ENCODE peak calls at places on chromosomes 2 and 18, in nine cellular contexts. One of them, this sample, is unnamed.
A peak's percentile ranks its signal among the peaks of the same experiment; 100 is the strongest.

GRCh38 chr2:170377469-170378207 is 199.7 kb downstream of the MYO3B start:
- DNase-seq in upper lobe of right lung: no peak
- DNase-seq in mammary epithelial cell: no peak
- DNase-seq in OCI-LY7: no peak
- DNase-seq in testis: no peak
- DNase-seq in brain microvascular endothelial cell: no peak
- DNase-seq in HL-60: no peak
- DNase-seq in choroid plexus epithelial cell: peak; percentile 24
- DNase-seq in GM06990: no peak
- DNase-seq in this sample: no peak

GRCh38 chr2:26672112-26672817 is 20.3 kb upstream of the KCNK3 start:
- DNase-seq in GM06990: no peak
- DNase-seq in testis: no peak
- DNase-seq in brain microvascular endothelial cell: no peak
- DNase-seq in mammary epithelial cell: no peak
- DNase-seq in upper lobe of right lung: peak; percentile 49
- DNase-seq in choroid plexus epithelial cell: no peak
- DNase-seq in HL-60: no peak
- DNase-seq in OCI-LY7: no peak
- DNase-seq in this sample: no peak

GRCh38 chr2:58701688-58702301 is 460.7 kb upstream of the FANCL start:
- DNase-seq in upper lobe of right lung: no peak
- DNase-seq in brain microvascular endothelial cell: no peak
- DNase-seq in HL-60: no peak
- DNase-seq in OCI-LY7: no peak
- DNase-seq in mammary epithelial cell: no peak
- DNase-seq in GM06990: peak; percentile 3
- DNase-seq in testis: no peak
- DNase-seq in choroid plexus epithelial cell: no peak
- DNase-seq in this sample: no peak

GRCh38 chr2:74481961-74482800 is 617 bp downstream of the CCDC142 start:
- DNase-seq in GM06990: peak; percentile 85
- DNase-seq in choroid plexus epithelial cell: no peak
- DNase-seq in testis: peak; percentile 36
- DNase-seq in mammary epithelial cell: peak; percentile 33
- DNase-seq in HL-60: peak; percentile 67
- DNase-seq in upper lobe of right lung: no peak
- DNase-seq in brain microvascular endothelial cell: no peak
- DNase-seq in OCI-LY7: peak; percentile 76
- DNase-seq in this sample: no peak

GRCh38 chr2:120983344-120983743 is 247.7 kb downstream of the GLI2 start:
- DNase-seq in GM06990: no peak
- DNase-seq in choroid plexus epithelial cell: peak; percentile 6
- DNase-seq in mammary epithelial cell: peak; percentile 6
- DNase-seq in brain microvascular endothelial cell: no peak
- DNase-seq in upper lobe of right lung: peak; percentile 59
- DNase-seq in HL-60: no peak
- DNase-seq in testis: no peak
- DNase-seq in OCI-LY7: no peak
- DNase-seq in this sample: no peak

GRCh38 chr18:25982961-25983360 is 107.5 kb downstream of the SS18 start:
- DNase-seq in mammary epithelial cell: no peak
- DNase-seq in GM06990: no peak
- DNase-seq in testis: no peak
- DNase-seq in brain microvascular endothelial cell: no peak
- DNase-seq in HL-60: no peak
- DNase-seq in choroid plexus epithelial cell: no peak
- DNase-seq in upper lobe of right lung: no peak
- DNase-seq in OCI-LY7: no peak
- DNase-seq in this sample: no peak

GRCh38 chr2:46018773-46019593 is 278.2 kb upstream of the EPAS1 start:
- DNase-seq in choroid plexus epithelial cell: no peak
- DNase-seq in HL-60: no peak
- DNase-seq in brain microvascular endothelial cell: no peak
- DNase-seq in testis: no peak
- DNase-seq in GM06990: no peak
- DNase-seq in upper lobe of right lung: no peak
- DNase-seq in OCI-LY7: no peak
- DNase-seq in mammary epithelial cell: no peak
- DNase-seq in this sample: no peak

GRCh38 chr2:72574886-72575285 is 250.9 kb downstream of the EXOC6B start:
- DNase-seq in choroid plexus epithelial cell: no peak
- DNase-seq in upper lobe of right lung: no peak
- DNase-seq in brain microvascular endothelial cell: no peak
- DNase-seq in mammary epithelial cell: no peak
- DNase-seq in OCI-LY7: no peak
- DNase-seq in GM06990: no peak
- DNase-seq in HL-60: no peak
- DNase-seq in testis: no peak
- DNase-seq in this sample: no peak

GRCh38 chr2:106956879-106957278 is 70.9 kb upstream of the ST6GAL2 start:
- DNase-seq in brain microvascular endothelial cell: peak; percentile 96
- DNase-seq in GM06990: no peak
- DNase-seq in HL-60: no peak
- DNase-seq in upper lobe of right lung: no peak
- DNase-seq in choroid plexus epithelial cell: peak; percentile 96
- DNase-seq in testis: no peak
- DNase-seq in OCI-LY7: no peak
- DNase-seq in mammary epithelial cell: no peak
- DNase-seq in this sample: peak; percentile 97

GRCh38 chr2:226756131-226756530 is 43.5 kb downstream of the IRS1 start:
- DNase-seq in brain microvascular endothelial cell: peak; percentile 76
- DNase-seq in choroid plexus epithelial cell: peak; percentile 85
- DNase-seq in GM06990: no peak
- DNase-seq in testis: no peak
- DNase-seq in HL-60: no peak
- DNase-seq in OCI-LY7: no peak
- DNase-seq in upper lobe of right lung: no peak
- DNase-seq in mammary epithelial cell: peak; percentile 99
- DNase-seq in this sample: peak; percentile 94

GRCh38 chr2:30161929-30162328 is 15.1 kb downstream of the YPEL5 start:
- DNase-seq in GM06990: no peak
- DNase-seq in HL-60: no peak
- DNase-seq in testis: no peak
- DNase-seq in mammary epithelial cell: no peak
- DNase-seq in upper lobe of right lung: no peak
- DNase-seq in choroid plexus epithelial cell: no peak
- DNase-seq in OCI-LY7: no peak
- DNase-seq in brain microvascular endothelial cell: no peak
- DNase-seq in this sample: no peak

GRCh38 chr2:96839288-96839874 is 4.4 kb downstream of the ANKRD23 start:
- DNase-seq in HL-60: peak; percentile 89
- DNase-seq in choroid plexus epithelial cell: no peak
- DNase-seq in OCI-LY7: peak; percentile 58
- DNase-seq in upper lobe of right lung: peak; percentile 88
- DNase-seq in brain microvascular endothelial cell: no peak
- DNase-seq in mammary epithelial cell: peak; percentile 9
- DNase-seq in testis: peak; percentile 41
- DNase-seq in GM06990: peak; percentile 77
- DNase-seq in this sample: no peak

GRCh38 chr2:54237428-54237827 is 18.6 kb downstream of the TSPYL6 start:
- DNase-seq in testis: no peak
- DNase-seq in mammary epithelial cell: no peak
- DNase-seq in upper lobe of right lung: no peak
- DNase-seq in brain microvascular endothelial cell: no peak
- DNase-seq in choroid plexus epithelial cell: no peak
- DNase-seq in OCI-LY7: no peak
- DNase-seq in HL-60: no peak
- DNase-seq in GM06990: no peak
- DNase-seq in this sample: no peak
- TF ChIP-seq CTCF in testis: no peak
- TF ChIP-seq CTCF in mammary epithelial cell: no peak
- TF ChIP-seq CTCF in upper lobe of right lung: no peak
- TF ChIP-seq CTCF in brain microvascular endothelial cell: no peak
- TF ChIP-seq CTCF in choroid plexus epithelial cell: no peak
- TF ChIP-seq CTCF in OCI-LY7: no peak
- TF ChIP-seq CTCF in HL-60: no peak
- TF ChIP-seq CTCF in GM06990: no peak
- TF ChIP-seq CTCF in this sample: no peak

GRCh38 chr18:36064027-36064808 is 3.1 kb downstream of the RPRD1A start:
- DNase-seq in upper lobe of right lung: no peak
- DNase-seq in brain microvascular endothelial cell: no peak
- DNase-seq in GM06990: no peak
- DNase-seq in testis: peak; percentile 40
- DNase-seq in choroid plexus epithelial cell: no peak
- DNase-seq in OCI-LY7: no peak
- DNase-seq in HL-60: no peak
- DNase-seq in mammary epithelial cell: no peak
- DNase-seq in this sample: no peak

GRCh38 chr18:36067118-36067957 is at the start of gene RPRD1A:
- DNase-seq in upper lobe of right lung: peak; percentile 99
- DNase-seq in brain microvascular endothelial cell: peak; percentile 95
- DNase-seq in mammary epithelial cell: peak; percentile 91
- DNase-seq in OCI-LY7: peak; percentile 88
- DNase-seq in GM06990: peak; percentile 99
- DNase-seq in choroid plexus epithelial cell: peak; percentile 94
- DNase-seq in HL-60: peak; percentile 99
- DNase-seq in testis: peak; percentile 99
- DNase-seq in this sample: peak; percentile 92

GRCh38 chr18:36066731-36067117 is 635 bp downstream of the RPRD1A start:
- DNase-seq in HL-60: no peak
- DNase-seq in upper lobe of right lung: no peak
- DNase-seq in brain microvascular endothelial cell: no peak
- DNase-seq in OCI-LY7: peak; percentile 4
- DNase-seq in choroid plexus epithelial cell: peak; percentile 12
- DNase-seq in GM06990: no peak
- DNase-seq in mammary epithelial cell: no peak
- DNase-seq in testis: no peak
- DNase-seq in this sample: peak; percentile 19

GRCh38 chr18:36066001-36066400 is 1.4 kb downstream of the RPRD1A start:
- DNase-seq in GM06990: no peak
- DNase-seq in HL-60: no peak
- DNase-seq in OCI-LY7: no peak
- DNase-seq in choroid plexus epithelial cell: peak; percentile 24
- DNase-seq in testis: no peak
- DNase-seq in brain microvascular endothelial cell: no peak
- DNase-seq in upper lobe of right lung: no peak
- DNase-seq in mammary epithelial cell: no peak
- DNase-seq in this sample: peak; percentile 86
- H3K4me3 ChIP-seq in GM06990: peak overlapping the region; percentile 79
- H3K4me3 ChIP-seq in HL-60: peak overlapping the region; percentile 97
- H3K4me3 ChIP-seq in OCI-LY7: peak overlapping the region; percentile 87
- H3K4me3 ChIP-seq in choroid plexus epithelial cell: peak overlapping the region; percentile 96
- H3K4me3 ChIP-seq in testis: peak overlapping the region; percentile 78
- H3K4me3 ChIP-seq in brain microvascular endothelial cell: peak overlapping the region; percentile 86
- H3K4me3 ChIP-seq in upper lobe of right lung: peak overlapping the region; percentile 72
- H3K4me3 ChIP-seq in mammary epithelial cell: peak overlapping the region; percentile 95
- H3K4me3 ChIP-seq in this sample: peak overlapping the region; percentile 81

DNA sequence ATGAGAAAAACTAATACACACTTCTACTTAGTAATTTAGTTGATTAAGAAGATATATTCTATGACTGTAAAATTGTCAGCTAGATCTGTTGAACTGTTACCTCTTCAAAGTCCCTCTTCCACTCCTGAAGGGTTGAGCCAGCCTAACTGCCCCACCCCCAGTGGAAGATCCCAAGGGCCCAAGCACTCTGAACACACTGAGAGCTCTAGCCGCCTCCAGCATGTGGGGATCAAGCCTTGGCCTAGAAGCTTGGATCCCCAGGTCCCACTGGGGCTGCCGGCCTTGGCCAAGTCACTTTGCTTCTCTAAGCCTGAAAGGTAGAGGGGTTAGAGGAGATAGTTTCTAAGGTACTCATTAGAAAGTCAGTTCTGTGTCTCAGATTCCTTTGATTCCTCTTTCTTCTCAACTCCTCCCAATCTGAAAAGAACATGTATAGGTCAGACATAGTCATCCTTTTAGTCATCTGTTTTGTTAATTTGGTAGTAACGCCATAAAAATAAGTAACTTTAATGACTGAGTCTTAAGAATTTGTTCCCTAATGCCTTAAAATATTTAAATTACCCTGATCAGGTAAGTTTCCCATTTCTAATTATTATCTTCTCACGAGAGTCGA is 5.6 kb downstream of the CPSF3 start:
- DNase-seq in choroid plexus epithelial cell: no peak
- DNase-seq in GM06990: no peak
- DNase-seq in upper lobe of right lung: no peak
- DNase-seq in HL-60: no peak
- DNase-seq in mammary epithelial cell: peak; percentile 12
- DNase-seq in OCI-LY7: no peak
- DNase-seq in brain microvascular endothelial cell: no peak
- DNase-seq in testis: no peak
- DNase-seq in this sample: no peak
- TF ChIP-seq CTCF in choroid plexus epithelial cell: no peak
- TF ChIP-seq CTCF in GM06990: no peak
- TF ChIP-seq CTCF in upper lobe of right lung: no peak
- TF ChIP-seq CTCF in HL-60: no peak
- TF ChIP-seq CTCF in mammary epithelial cell: no peak
- TF ChIP-seq CTCF in OCI-LY7: no peak
- TF ChIP-seq CTCF in brain microvascular endothelial cell: no peak
- TF ChIP-seq CTCF in testis: no peak
- TF ChIP-seq CTCF in this sample: no peak

GRCh38 chr2:230825354-230825753 is 39.4 kb upstream of the ITM2C start:
- DNase-seq in GM06990: no peak
- DNase-seq in HL-60: no peak
- DNase-seq in upper lobe of right lung: no peak
- DNase-seq in testis: no peak
- DNase-seq in brain microvascular endothelial cell: no peak
- DNase-seq in OCI-LY7: no peak
- DNase-seq in mammary epithelial cell: no peak
- DNase-seq in choroid plexus epithelial cell: no peak
- DNase-seq in this sample: no peak

GRCh38 chr2:230821261-230821990 is 43.3 kb upstream of the ITM2C start:
- DNase-seq in brain microvascular endothelial cell: no peak
- DNase-seq in choroid plexus epithelial cell: no peak
- DNase-seq in upper lobe of right lung: no peak
- DNase-seq in GM06990: no peak
- DNase-seq in OCI-LY7: no peak
- DNase-seq in mammary epithelial cell: no peak
- DNase-seq in HL-60: no peak
- DNase-seq in testis: no peak
- DNase-seq in this sample: no peak

GRCh38 chr2:230821991-230822520 is 42.7 kb upstream of the ITM2C start:
- DNase-seq in HL-60: no peak
- DNase-seq in OCI-LY7: no peak
- DNase-seq in choroid plexus epithelial cell: no peak
- DNase-seq in brain microvascular endothelial cell: no peak
- DNase-seq in upper lobe of right lung: no peak
- DNase-seq in testis: no peak
- DNase-seq in mammary epithelial cell: no peak
- DNase-seq in GM06990: no peak
- DNase-seq in this sample: no peak

GRCh38 chr2:230823264-230823964 is 41.3 kb upstream of the ITM2C start:
- DNase-seq in upper lobe of right lung: no peak
- DNase-seq in HL-60: no peak
- DNase-seq in OCI-LY7: no peak
- DNase-seq in GM06990: no peak
- DNase-seq in testis: no peak
- DNase-seq in brain microvascular endothelial cell: no peak
- DNase-seq in choroid plexus epithelial cell: no peak
- DNase-seq in mammary epithelial cell: no peak
- DNase-seq in this sample: no peak

DNA sequence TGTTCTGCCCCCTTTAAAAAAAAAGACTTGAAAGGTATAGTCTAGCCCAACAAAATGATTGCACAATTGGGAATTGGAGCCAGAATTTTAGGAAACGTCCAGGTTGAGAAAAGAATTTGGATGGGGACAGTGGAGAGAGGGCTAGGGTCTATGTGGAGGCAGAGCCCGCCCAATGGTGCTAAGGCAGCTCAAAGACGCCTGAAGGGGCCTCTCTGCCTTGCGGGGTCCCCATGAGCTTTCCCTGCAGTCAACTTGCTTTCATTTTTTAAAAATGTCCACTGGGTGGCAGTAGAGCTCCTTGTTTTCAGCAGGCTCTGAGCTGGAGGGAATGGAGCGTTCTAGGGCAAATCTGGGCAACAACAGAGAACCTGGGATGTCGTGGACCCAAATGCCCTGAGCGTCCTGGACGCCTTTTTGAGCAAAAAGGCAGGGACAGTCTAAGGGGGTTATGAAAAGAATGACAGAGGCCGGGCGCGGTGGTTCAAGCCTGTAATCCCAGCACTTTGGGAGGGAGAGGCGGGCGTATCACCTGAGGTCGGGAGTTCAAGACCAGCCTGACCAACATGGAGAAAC is 40.2 kb upstream of the ITM2C start:
- DNase-seq in brain microvascular endothelial cell: peak; percentile 65
- DNase-seq in mammary epithelial cell: peak; percentile 55
- DNase-seq in upper lobe of right lung: no peak
- DNase-seq in testis: peak; percentile 69
- DNase-seq in HL-60: peak; percentile 74
- DNase-seq in GM06990: peak; percentile 62
- DNase-seq in OCI-LY7: peak; percentile 82
- DNase-seq in choroid plexus epithelial cell: peak; percentile 89
- DNase-seq in this sample: peak; percentile 81
- H3K4me3 ChIP-seq in brain microvascular endothelial cell: peak overlapping the region; percentile 24
- H3K4me3 ChIP-seq in mammary epithelial cell: peak overlapping the region; percentile 27
- H3K4me3 ChIP-seq in upper lobe of right lung: peak overlapping the region; percentile 14
- H3K4me3 ChIP-seq in testis: no peak overlapping the region
- H3K4me3 ChIP-seq in HL-60: no peak overlapping the region
- H3K4me3 ChIP-seq in GM06990: peak overlapping the region; percentile 40
- H3K4me3 ChIP-seq in OCI-LY7: no peak overlapping the region
- H3K4me3 ChIP-seq in choroid plexus epithelial cell: peak overlapping the region; percentile 41
- H3K4me3 ChIP-seq in this sample: peak overlapping the region; percentile 14